ENCODE peak calls at places on chromosomes 4 and X, in ten cellular contexts. M is psoas muscle, X is heart right ventricle, F is mesothelial cell of epicardium, S is mucosa of descending colon, L is right lobe of liver, E is AG09309, Q is nephron progenitor cell, A is WTC11, T is epithelial cell of esophagus. B is an unnamed sample.

GRCh38 chrX:123432362-123433150 is 248.5 kb downstream of the GRIA3 start:
- DNase-seq in M (no peak), X (no peak), F (no peak), S (no peak), L (no peak), E (no peak), Q (no peak), A (no peak), T (peak; percentile 76), B (no peak)

GRCh38 chr4:33628296-33628695 is 2616.0 kb downstream of the ARAP2 start:
- DNase-seq in M (no peak), X (no peak), F (no peak), S (no peak), L (no peak), E (no peak), Q (no peak), A (no peak), T (no peak), B (no peak)

GRCh38 chrX:130167040-130167439 is 1.4 kb upstream of the AIFM1 start:
- DNase-seq in M (no peak), X (no peak), F (no peak), S (no peak), L (no peak), E (no peak), Q (no peak), A (no peak), T (no peak), B (no peak)

GRCh38 chr4:88021824-88022223 is 14.4 kb downstream of the PKD2 start:
- DNase-seq in M (no peak), X (no peak), F (no peak), S (no peak), L (no peak), E (no peak), Q (no peak), A (no peak), T (no peak), B (no peak)

GRCh38 chr4:88628746-88629145 is 36.5 kb downstream of the HERC3 start:
- DNase-seq in M (no peak), X (no peak), F (no peak), S (no peak), L (no peak), E (peak; percentile 55), Q (no peak), A (no peak), T (no peak), B (no peak)

GRCh38 chr4:73841243-73841925 is 4.9 kb downstream of the CXCL6 start:
- DNase-seq in M (no peak), X (no peak), F (no peak), S (no peak), L (no peak), E (no peak), Q (no peak), A (no peak), T (peak; percentile 65), B (no peak)

GRCh38 chrX:101263766-101264165 is 27.4 kb downstream of the TAF7L start:
- DNase-seq in M (no peak), X (no peak), F (no peak), S (no peak), L (no peak), E (no peak), Q (no peak), A (no peak), T (no peak), B (no peak)

GRCh38 chr4:155809835-155810234 is 51.0 kb downstream of the GUCY1B1 start:
- DNase-seq in M (no peak), X (no peak), F (no peak), S (peak; percentile 21), L (no peak), E (peak; percentile 67), Q (no peak), A (no peak), T (peak; percentile 83), B (no peak)

GRCh38 chr4:145795535-145795934 is 115.6 kb downstream of the C4orf51 start:
- DNase-seq in M (no peak), X (no peak), F (no peak), S (no peak), L (no peak), E (no peak), Q (no peak), A (no peak), T (no peak), B (no peak)

GRCh38 chr4:145792429-145792828 is 112.5 kb downstream of the C4orf51 start:
- DNase-seq in M (no peak), X (no peak), F (no peak), S (no peak), L (no peak), E (no peak), Q (no peak), A (no peak), T (no peak), B (no peak)

GRCh38 chr4:145796338-145796737 is 116.4 kb downstream of the C4orf51 start:
- DNase-seq in M (no peak), X (no peak), F (no peak), S (no peak), L (no peak), E (no peak), Q (no peak), A (no peak), T (no peak), B (no peak)

GRCh38 chr4:145788765-145789164 is 108.8 kb downstream of the C4orf51 start:
- DNase-seq in M (no peak), X (no peak), F (no peak), S (no peak), L (no peak), E (no peak), Q (no peak), A (no peak), T (no peak), B (no peak)

GRCh38 chr4:145791988-145792387 is 112.0 kb downstream of the C4orf51 start:
- DNase-seq in M (no peak), X (no peak), F (no peak), S (no peak), L (no peak), E (no peak), Q (no peak), A (no peak), T (no peak), B (no peak)
- TF ChIP-seq CTCF in M (no peak), X (no peak), F (no peak), S (no peak), L (no peak), E (no peak), Q (no peak), A (no peak), T (no peak), B (no peak)

GRCh38 chr4:98833384-98833783 is 95.5 kb downstream of the EIF4E start:
- DNase-seq in M (no peak), X (no peak), F (no peak), S (no peak), L (no peak), E (no peak), Q (no peak), A (no peak), T (no peak), B (no peak)

GRCh38 chr4:98827661-98828060 is 101.3 kb downstream of the EIF4E start:
- DNase-seq in M (no peak), X (no peak), F (no peak), S (no peak), L (no peak), E (no peak), Q (no peak), A (no peak), T (no peak), B (no peak)

DNA sequence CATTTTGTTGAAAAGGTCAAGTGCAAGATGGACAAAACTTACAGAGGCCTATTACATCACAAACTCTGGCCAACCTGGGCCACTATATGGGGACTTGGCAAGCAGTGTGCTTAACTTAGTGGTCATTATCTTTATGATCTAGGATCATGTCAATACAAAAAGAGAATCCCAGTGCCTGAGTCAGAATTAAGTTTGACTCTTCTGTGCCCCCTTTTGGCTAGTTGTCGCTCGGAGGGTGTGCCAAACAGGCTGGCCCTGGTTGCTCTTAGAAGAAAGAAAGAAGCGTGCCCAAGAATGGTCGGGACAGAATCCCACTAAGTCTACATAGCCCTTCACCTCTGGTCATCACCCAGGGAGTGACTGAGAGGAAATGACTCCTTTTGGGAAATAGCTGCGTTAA is 100.1 kb downstream of the EIF4E start:
- DNase-seq in M (no peak), X (no peak), F (no peak), S (peak; percentile 42), L (no peak), E (no peak), Q (no peak), A (peak; percentile 23), T (peak; percentile 37), B (no peak)
- TF ChIP-seq CTCF in M (no peak), X (no peak), F (no peak), S (no peak), L (no peak), E (peak; percentile 13), Q (no peak), A (no peak), T (peak; percentile 28), B (no peak)

GRCh38 chrX:40550069-40550468 is 30.7 kb upstream of the ATP6AP2 start:
- DNase-seq in M (no peak), X (no peak), F (no peak), S (no peak), L (peak; percentile 50), E (no peak), Q (no peak), A (no peak), T (no peak), B (no peak)

GRCh38 chrX:40558590-40558989 is 22.2 kb upstream of the ATP6AP2 start:
- DNase-seq in M (no peak), X (no peak), F (no peak), S (no peak), L (no peak), E (no peak), Q (no peak), A (no peak), T (no peak), B (no peak)

GRCh38 chrX:40546870-40547269 is 33.9 kb upstream of the ATP6AP2 start:
- DNase-seq in M (no peak), X (no peak), F (no peak), S (no peak), L (no peak), E (no peak), Q (no peak), A (no peak), T (no peak), B (no peak)

DNA sequence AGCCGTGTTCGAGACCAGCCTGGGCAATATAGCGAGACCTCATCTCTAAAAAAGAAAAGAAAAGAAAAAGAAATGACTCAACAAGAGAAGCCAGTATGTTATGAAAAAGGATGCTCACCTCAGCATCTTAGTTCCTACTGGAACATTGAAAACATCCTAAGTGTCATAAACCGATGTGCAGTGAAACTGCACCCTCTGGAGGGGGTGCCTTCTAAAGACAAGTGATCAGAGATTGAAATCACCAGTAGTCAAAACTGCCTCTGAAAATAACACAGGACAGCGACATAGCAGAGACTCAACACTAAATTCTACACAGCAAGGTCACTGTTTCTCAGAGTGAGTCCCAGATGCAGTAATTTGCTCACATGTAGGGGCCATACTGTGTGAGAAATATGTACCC is 28.0 kb upstream of the ATP6AP2 start:
- DNase-seq in M (no peak), X (no peak), F (no peak), S (no peak), L (no peak), E (no peak), Q (no peak), A (no peak), T (peak; percentile 4), B (no peak)
- TF ChIP-seq CTCF in M (no peak), X (no peak), F (no peak), S (no peak), L (no peak), E (peak; percentile 34), Q (no peak), A (no peak), T (peak; percentile 29), B (no peak)

GRCh38 chr4:109296545-109296944 is 5.9 kb downstream of the COL25A1 start:
- DNase-seq in M (no peak), X (no peak), F (no peak), S (no peak), L (no peak), E (no peak), Q (no peak), A (no peak), T (peak; percentile 36), B (no peak)

GRCh38 chr4:109294468-109295020 is 7.9 kb downstream of the COL25A1 start:
- DNase-seq in M (no peak), X (no peak), F (no peak), S (no peak), L (no peak), E (no peak), Q (no peak), A (no peak), T (no peak), B (no peak)

GRCh38 chr4:109295081-109295480 is 7.4 kb downstream of the COL25A1 start:
- DNase-seq in M (no peak), X (no peak), F (no peak), S (no peak), L (no peak), E (no peak), Q (no peak), A (no peak), T (no peak), B (no peak)

GRCh38 chr4:109290918-109291317 is 11.5 kb downstream of the COL25A1 start:
- DNase-seq in M (no peak), X (no peak), F (no peak), S (no peak), L (no peak), E (no peak), Q (no peak), A (no peak), T (no peak), B (no peak)

DNA sequence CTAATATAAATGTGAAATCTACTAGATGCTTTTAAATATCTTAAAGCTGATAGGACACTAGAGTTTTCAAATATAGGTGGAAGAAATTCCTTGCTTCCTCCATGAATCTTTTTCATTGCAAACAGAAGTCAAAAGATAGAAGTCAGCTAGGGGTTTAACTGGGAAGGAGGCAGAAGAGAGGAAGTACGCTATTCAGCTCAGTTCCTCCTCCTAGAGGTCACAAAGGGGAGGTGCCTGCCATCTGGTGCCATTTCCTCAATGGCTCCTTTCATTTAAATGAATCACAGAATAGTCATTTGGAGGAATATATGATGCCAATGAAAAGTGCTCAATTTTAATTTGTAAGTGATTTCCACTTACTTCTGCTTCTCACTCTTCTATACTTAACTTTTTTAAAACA is 8.5 kb downstream of the COL25A1 start:
- DNase-seq in M (no peak), X (no peak), F (no peak), S (peak; percentile 9), L (no peak), E (no peak), Q (peak; percentile 28), A (peak; percentile 53), T (no peak), B (no peak)
- TF ChIP-seq CTCF in M (peak; percentile 19), X (no peak), F (no peak), S (no peak), L (no peak), E (no peak), Q (peak; percentile 64), A (peak; percentile 66), T (peak; percentile 50), B (peak; percentile 37)

B was measured in left lung.